ENCODE peak calls at places on chromosomes 3 and 15, in eight cellular contexts. B is heart right ventricle, N is fibroblast of lung, R is mesothelial cell of epicardium, U is Caco-2, V is psoas muscle, E is fibroblast of the aortic adventitia, O is stomach. X is an unnamed sample.

GRCh38 chr3:31848921-31849320 is 132.1 kb downstream of the OSBPL10 start:
- DNase-seq in B (no peak), N (no peak), R (no peak), U (no peak), V (no peak), E (no peak), O (no peak), X (no peak)

GRCh38 chr3:187989458-187990153 is 164.4 kb upstream of the LPP start:
- DNase-seq in B (no peak), N (no peak), R (no peak), U (peak; percentile 27), V (no peak), E (no peak), O (no peak), X (no peak)

GRCh38 chr3:50627407-50628051 is 10.6 kb downstream of the MAPKAPK3 start:
- DNase-seq in B (peak; percentile 56), N (peak; percentile 67), R (no peak), U (no peak), V (peak; percentile 83), E (peak; percentile 56), O (peak; percentile 38), X (peak; percentile 99)

GRCh38 chr15:38367476-38367875 is 86.5 kb upstream of the FAM98B start:
- DNase-seq in B (no peak), N (peak; percentile 51), R (no peak), U (no peak), V (no peak), E (peak; percentile 68), O (no peak), X (no peak)

GRCh38 chr15:63109498-63110290 is 12.0 kb upstream of the LACTB start:
- DNase-seq in B (no peak), N (no peak), R (no peak), U (no peak), V (no peak), E (peak; percentile 41), O (no peak), X (no peak)

GRCh38 chr3:98722389-98722788 is 40.8 kb upstream of the ST3GAL6 start:
- DNase-seq in B (no peak), N (no peak), R (no peak), U (no peak), V (no peak), E (no peak), O (no peak), X (no peak)

GRCh38 chr15:95469601-95470000 is 860.9 kb upstream of the NR2F2 start:
- DNase-seq in B (no peak), N (no peak), R (no peak), U (no peak), V (no peak), E (no peak), O (no peak), X (no peak)

GRCh38 chr3:58105196-58105595 is 97.0 kb downstream of the FLNB start:
- DNase-seq in B (no peak), N (no peak), R (no peak), U (no peak), V (no peak), E (no peak), O (no peak), X (no peak)

GRCh38 chr3:65963787-65964707 is 74.7 kb downstream of the MAGI1 start:
- DNase-seq in B (no peak), N (peak; percentile 91), R (no peak), U (no peak), V (no peak), E (peak; percentile 90), O (no peak), X (no peak)

GRCh38 chr3:41863024-41863423 is 98.9 kb downstream of the ULK4 start:
- DNase-seq in B (no peak), N (no peak), R (no peak), U (peak; percentile 38), V (no peak), E (no peak), O (no peak), X (no peak)

GRCh38 chr3:52205727-52206372 is 7.9 kb downstream of the ALAS1 start:
- DNase-seq in B (no peak), N (no peak), R (no peak), U (no peak), V (no peak), E (no peak), O (no peak), X (no peak)

GRCh38 chr3:146375214-146375613 is 94.1 kb downstream of the PLSCR2 start:
- DNase-seq in B (peak; percentile 9), N (peak; percentile 37), R (no peak), U (no peak), V (no peak), E (peak; percentile 45), O (no peak), X (no peak)

GRCh38 chr3:138097192-138097829 is 18.1 kb downstream of the DZIP1L start:
- DNase-seq in B (no peak), N (no peak), R (no peak), U (peak; percentile 62), V (no peak), E (no peak), O (no peak), X (no peak)

GRCh38 chr15:60649845-60650548 is 171.1 kb upstream of the ICE2 start:
- DNase-seq in B (no peak), N (no peak), R (no peak), U (no peak), V (no peak), E (no peak), O (no peak), X (no peak)

GRCh38 chr3:171548918-171549317 is 88.7 kb upstream of the TNIK start:
- DNase-seq in B (no peak), N (peak; percentile 26), R (no peak), U (no peak), V (no peak), E (no peak), O (no peak), X (no peak)

GRCh38 chr15:61101543-61101942 is 127.6 kb downstream of the RORA start:
- DNase-seq in B (no peak), N (no peak), R (no peak), U (no peak), V (no peak), E (no peak), O (no peak), X (no peak)

GRCh38 chr15:33074942-33075341 is 119.6 kb downstream of the FMN1 start:
- DNase-seq in B (no peak), N (no peak), R (no peak), U (no peak), V (no peak), E (no peak), O (no peak), X (no peak)

DNA sequence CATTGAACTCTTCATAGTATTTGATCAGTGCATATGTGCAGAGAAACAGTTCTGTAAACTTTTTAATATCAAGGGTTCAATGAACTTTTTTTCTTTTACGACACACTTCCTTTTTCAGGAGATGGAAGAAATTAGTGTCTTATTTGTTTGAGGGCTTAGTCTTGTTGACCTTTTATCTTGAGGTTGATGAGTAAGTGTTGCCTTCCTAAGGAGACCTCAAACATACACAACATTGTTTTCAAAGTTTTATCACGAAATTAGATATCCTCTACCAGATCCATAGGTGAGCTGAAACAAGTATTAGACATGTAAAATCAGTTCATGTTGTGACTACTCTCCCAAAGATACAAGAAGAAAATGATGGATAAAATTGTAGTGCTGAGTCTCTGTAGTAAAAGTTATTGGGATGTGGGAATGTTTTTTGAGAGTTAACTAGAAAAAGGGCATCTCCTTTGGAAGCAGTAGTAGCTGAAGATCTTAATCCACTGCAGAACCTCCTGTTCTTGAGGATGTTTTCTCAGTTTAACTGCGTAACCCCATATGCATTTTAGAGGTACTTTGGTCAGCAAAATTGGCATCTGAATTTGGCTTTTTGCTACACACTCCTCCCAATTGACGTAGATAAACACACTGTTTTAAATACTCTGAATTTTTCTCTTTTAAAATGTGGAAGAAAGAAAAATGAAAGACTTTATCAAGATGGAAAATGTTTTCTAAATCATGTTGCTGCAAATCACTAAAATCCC is 116.8 kb downstream of the GALK2 start:
- DNase-seq in B (no peak), N (peak; percentile 74), R (no peak), U (no peak), V (no peak), E (peak; percentile 80), O (no peak), X (no peak)
- TF ChIP-seq CTCF in B (no peak), N (no peak), R (no peak), U (no peak), V (no peak), E (no peak), O (no peak), X (no peak)

DNA sequence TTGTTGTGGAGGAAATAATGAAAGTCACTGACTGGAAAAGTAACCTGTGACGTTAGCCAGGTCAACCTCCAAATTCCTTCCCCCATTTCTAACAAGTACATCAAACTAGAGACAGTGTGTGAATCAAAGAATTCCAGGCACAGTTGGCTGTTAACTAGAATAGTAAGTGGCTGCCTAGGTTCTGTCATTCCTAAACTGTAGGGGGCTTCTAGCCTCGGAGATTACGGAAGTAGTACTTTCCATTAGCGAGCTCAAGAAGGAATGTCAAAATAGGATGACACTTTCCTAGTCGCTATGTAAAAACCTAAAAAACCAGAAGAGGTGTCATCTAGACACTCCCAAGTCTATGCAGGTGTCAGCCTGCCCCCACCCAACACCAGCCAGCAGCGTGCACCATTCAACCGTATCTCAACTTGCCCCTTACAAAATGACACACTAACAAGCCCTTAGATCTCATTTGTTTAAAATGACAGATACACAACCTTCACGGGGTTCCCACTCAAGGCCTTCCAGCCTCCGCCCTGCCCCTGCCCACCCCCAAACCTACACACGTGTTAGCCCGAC is 910 bp downstream of the INO80 start:
- DNase-seq in B (no peak), N (peak; percentile 28), R (no peak), U (no peak), V (no peak), E (peak; percentile 33), O (no peak), X (no peak)
- TF ChIP-seq CTCF in B (no peak), N (peak; percentile 32), R (no peak), U (no peak), V (no peak), E (peak; percentile 30), O (no peak), X (no peak)

DNA sequence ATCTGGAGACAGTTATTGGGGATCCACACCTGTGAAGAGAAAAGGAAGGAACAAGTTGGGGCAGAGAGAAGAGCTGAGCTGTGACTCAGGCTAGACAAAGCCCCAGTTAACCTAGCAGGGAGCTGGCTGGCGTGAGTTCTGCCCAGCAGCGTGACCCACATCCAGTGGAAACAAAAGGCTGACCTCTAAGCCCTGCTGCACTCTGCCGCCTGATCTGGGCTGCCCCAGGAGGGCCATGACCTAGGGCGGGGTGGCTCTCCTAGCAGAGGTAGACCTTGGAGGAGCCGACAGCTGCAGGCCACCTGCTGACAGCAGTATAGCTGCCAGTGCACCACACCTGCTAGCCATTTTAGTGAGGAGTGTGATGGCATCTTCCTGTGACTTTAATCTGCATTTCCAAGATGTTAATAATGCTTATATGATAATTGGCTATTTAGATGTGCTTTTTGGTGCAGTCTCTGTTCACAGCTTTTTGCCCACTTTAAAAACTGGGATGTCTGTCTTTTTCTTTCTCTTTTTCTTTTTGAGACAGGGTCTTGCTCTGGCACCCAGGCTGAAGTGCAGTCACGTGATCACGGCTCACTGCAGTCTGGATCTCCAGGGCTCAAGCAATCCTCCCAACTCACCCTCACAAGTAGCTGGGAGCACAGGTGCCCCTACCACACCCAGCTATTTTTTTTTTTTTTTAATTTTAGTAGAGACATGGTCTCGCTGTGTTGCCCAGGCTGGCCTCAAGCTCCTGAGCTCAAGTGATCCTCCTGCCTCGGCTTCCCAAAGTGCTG is 78.1 kb downstream of the LSM3 start:
- DNase-seq in B (no peak), N (no peak), R (no peak), U (peak; percentile 59), V (no peak), E (no peak), O (peak; percentile 56), X (no peak)
- TF ChIP-seq CTCF in B (no peak), N (no peak), R (no peak), U (no peak), V (no peak), E (no peak), O (no peak), X (no peak)

GRCh38 chr3:144670560-144670959 is 698.9 kb downstream of the DIPK2A start:
- DNase-seq in B (no peak), N (no peak), R (no peak), U (no peak), V (no peak), E (no peak), O (no peak), X (no peak)
- TF ChIP-seq CTCF in B (no peak), N (no peak), R (no peak), U (no peak), V (no peak), E (no peak), O (no peak), X (no peak)